ENCODE peak calls at places on chromosome 18, in eight cellular contexts. O, E, C, F, M, S, J and Y are unnamed samples.

GRCh38 chr18:62982600-62983251 is 267.4 kb downstream of the PHLPP1 start:
- DNase-seq in O (peak; percentile 62), E (peak; percentile 80), C (peak; percentile 58), F (peak; percentile 36), M (peak; percentile 70), S (peak; percentile 6), J (peak; percentile 82), Y (peak; percentile 38)

GRCh38 chr18:79400091-79400590 is 4.4 kb downstream of the NFATC1 start:
- DNase-seq in O (peak; percentile 56), E (peak; percentile 20), C (peak; percentile 21), F (no peak), M (peak; percentile 81), S (no peak), J (peak; percentile 44), Y (peak; percentile 8)

GRCh38 chr18:76821875-76822509 is 365 bp upstream of the ZNF236 start:
- DNase-seq in O (peak; percentile 61), E (peak; percentile 50), C (no peak), F (no peak), M (peak; percentile 94), S (peak; percentile 22), J (peak; percentile 55), Y (peak; percentile 50)

GRCh38 chr18:11981633-11982366 is 493 bp downstream of the IMPA2 start:
- DNase-seq in O (peak; percentile 63), E (peak; percentile 14), C (peak; percentile 52), F (no peak), M (no peak), S (peak; percentile 40), J (no peak), Y (peak; percentile 16)

GRCh38 chr18:57223160-57223870 is 76.4 kb downstream of the BOD1L2 start:
- DNase-seq in O (no peak), E (no peak), C (no peak), F (no peak), M (no peak), S (no peak), J (no peak), Y (peak; percentile 1)

GRCh38 chr18:51391215-51391614 is 193.7 kb upstream of the MEX3C start:
- DNase-seq in O (no peak), E (no peak), C (no peak), F (no peak), M (no peak), S (no peak), J (no peak), Y (no peak)

GRCh38 chr18:39647627-39648502 is 2082.3 kb upstream of the CELF4 start:
- DNase-seq in O (no peak), E (peak; percentile 79), C (peak; percentile 25), F (no peak), M (peak; percentile 27), S (peak; percentile 5), J (no peak), Y (peak; percentile 95)

GRCh38 chr18:73893879-73894278 is 253.8 kb downstream of the FBXO15 start:
- DNase-seq in O (no peak), E (no peak), C (no peak), F (no peak), M (no peak), S (no peak), J (no peak), Y (peak; percentile 26)

GRCh38 chr18:58208207-58208944 is 164.3 kb downstream of the NEDD4L start:
- DNase-seq in O (no peak), E (no peak), C (no peak), F (no peak), M (no peak), S (no peak), J (no peak), Y (peak; percentile 45)